ENCODE peak calls at places on chromosomes 5 and 9, in eight cellular contexts. One of them, this sample, is unnamed.

GRCh38 chr5:74072646-74073045 is 446.6 kb downstream of the ARHGEF28 start:
- DNase-seq in HAP-1: no peak
- DNase-seq in adipocyte: no peak
- DNase-seq in astrocyte: no peak
- DNase-seq in left ventricle myocardium inferior: no peak
- DNase-seq in uterus: no peak
- DNase-seq in naive thymus-derived CD4-positive, alpha-beta T cell: no peak
- DNase-seq in CD8-positive, alpha-beta T cell: no peak
- DNase-seq in this sample: no peak

GRCh38 chr5:158234323-158235158 is 375.6 kb upstream of the CLINT1 start:
- DNase-seq in HAP-1: no peak
- DNase-seq in adipocyte: peak; percentile 15
- DNase-seq in astrocyte: peak; percentile 5
- DNase-seq in left ventricle myocardium inferior: no peak
- DNase-seq in uterus: no peak
- DNase-seq in naive thymus-derived CD4-positive, alpha-beta T cell: peak; percentile 29
- DNase-seq in CD8-positive, alpha-beta T cell: no peak
- DNase-seq in this sample: no peak

GRCh38 chr5:167634432-167634831 is 657.0 kb upstream of the WWC1 start:
- DNase-seq in HAP-1: no peak
- DNase-seq in adipocyte: peak; percentile 68
- DNase-seq in astrocyte: peak; percentile 91
- DNase-seq in left ventricle myocardium inferior: no peak
- DNase-seq in uterus: no peak
- DNase-seq in naive thymus-derived CD4-positive, alpha-beta T cell: no peak
- DNase-seq in CD8-positive, alpha-beta T cell: no peak
- DNase-seq in this sample: no peak

GRCh38 chr5:122515709-122516431 is 203.8 kb downstream of the SNCAIP start:
- DNase-seq in HAP-1: peak; percentile 83
- DNase-seq in adipocyte: peak; percentile 92
- DNase-seq in astrocyte: peak; percentile 52
- DNase-seq in left ventricle myocardium inferior: no peak
- DNase-seq in uterus: peak; percentile 28
- DNase-seq in naive thymus-derived CD4-positive, alpha-beta T cell: no peak
- DNase-seq in CD8-positive, alpha-beta T cell: no peak
- DNase-seq in this sample: peak; percentile 69

GRCh38 chr9:91034976-91035824 is 233.6 kb downstream of the SYK start:
- DNase-seq in HAP-1: no peak
- DNase-seq in adipocyte: no peak
- DNase-seq in astrocyte: no peak
- DNase-seq in left ventricle myocardium inferior: no peak
- DNase-seq in uterus: peak; percentile 11
- DNase-seq in naive thymus-derived CD4-positive, alpha-beta T cell: no peak
- DNase-seq in CD8-positive, alpha-beta T cell: no peak
- DNase-seq in this sample: no peak

GRCh38 chr5:72204946-72205345 is 97.7 kb downstream of the MAP1B start:
- DNase-seq in HAP-1: no peak
- DNase-seq in adipocyte: peak; percentile 32
- DNase-seq in astrocyte: peak; percentile 39
- DNase-seq in left ventricle myocardium inferior: no peak
- DNase-seq in uterus: no peak
- DNase-seq in naive thymus-derived CD4-positive, alpha-beta T cell: no peak
- DNase-seq in CD8-positive, alpha-beta T cell: no peak
- DNase-seq in this sample: no peak

GRCh38 chr9:98927724-98928123 is 16.0 kb upstream of the COL15A1 start:
- DNase-seq in HAP-1: no peak
- DNase-seq in adipocyte: no peak
- DNase-seq in astrocyte: no peak
- DNase-seq in left ventricle myocardium inferior: no peak
- DNase-seq in uterus: no peak
- DNase-seq in naive thymus-derived CD4-positive, alpha-beta T cell: no peak
- DNase-seq in CD8-positive, alpha-beta T cell: no peak
- DNase-seq in this sample: no peak

GRCh38 chr9:113901196-113901818 is 25.2 kb downstream of the ZNF618 start:
- DNase-seq in HAP-1: no peak
- DNase-seq in adipocyte: no peak
- DNase-seq in astrocyte: no peak
- DNase-seq in left ventricle myocardium inferior: no peak
- DNase-seq in uterus: no peak
- DNase-seq in naive thymus-derived CD4-positive, alpha-beta T cell: no peak
- DNase-seq in CD8-positive, alpha-beta T cell: no peak
- DNase-seq in this sample: no peak

GRCh38 chr5:67243944-67244343 is 47.3 kb upstream of the CD180 start:
- DNase-seq in HAP-1: no peak
- DNase-seq in adipocyte: no peak
- DNase-seq in astrocyte: no peak
- DNase-seq in left ventricle myocardium inferior: no peak
- DNase-seq in uterus: no peak
- DNase-seq in naive thymus-derived CD4-positive, alpha-beta T cell: no peak
- DNase-seq in CD8-positive, alpha-beta T cell: no peak
- DNase-seq in this sample: no peak

GRCh38 chr9:97322105-97322504 is 14.6 kb downstream of the CCDC180 start:
- DNase-seq in HAP-1: no peak
- DNase-seq in adipocyte: no peak
- DNase-seq in astrocyte: no peak
- DNase-seq in left ventricle myocardium inferior: no peak
- DNase-seq in uterus: no peak
- DNase-seq in naive thymus-derived CD4-positive, alpha-beta T cell: no peak
- DNase-seq in CD8-positive, alpha-beta T cell: no peak
- DNase-seq in this sample: no peak

GRCh38 chr9:101977614-101978210 is 239.3 kb upstream of the GRIN3A start:
- DNase-seq in HAP-1: peak; percentile 33
- DNase-seq in adipocyte: peak; percentile 47
- DNase-seq in astrocyte: no peak
- DNase-seq in left ventricle myocardium inferior: no peak
- DNase-seq in uterus: no peak
- DNase-seq in naive thymus-derived CD4-positive, alpha-beta T cell: peak; percentile 5
- DNase-seq in CD8-positive, alpha-beta T cell: no peak
- DNase-seq in this sample: no peak

GRCh38 chr5:41772785-41773442 is 97.3 kb downstream of the OXCT1 start:
- DNase-seq in HAP-1: no peak
- DNase-seq in adipocyte: no peak
- DNase-seq in astrocyte: no peak
- DNase-seq in left ventricle myocardium inferior: no peak
- DNase-seq in uterus: no peak
- DNase-seq in naive thymus-derived CD4-positive, alpha-beta T cell: no peak
- DNase-seq in CD8-positive, alpha-beta T cell: no peak
- DNase-seq in this sample: no peak

GRCh38 chr9:134932656-134933055 is 14.9 kb upstream of the FCN1 start:
- DNase-seq in HAP-1: no peak
- DNase-seq in adipocyte: no peak
- DNase-seq in astrocyte: no peak
- DNase-seq in left ventricle myocardium inferior: no peak
- DNase-seq in uterus: no peak
- DNase-seq in naive thymus-derived CD4-positive, alpha-beta T cell: no peak
- DNase-seq in CD8-positive, alpha-beta T cell: no peak
- DNase-seq in this sample: no peak

GRCh38 chr5:150710165-150710564 is 9.3 kb upstream of the RBM22 start:
- DNase-seq in HAP-1: no peak
- DNase-seq in adipocyte: peak; percentile 5
- DNase-seq in astrocyte: no peak
- DNase-seq in left ventricle myocardium inferior: no peak
- DNase-seq in uterus: no peak
- DNase-seq in naive thymus-derived CD4-positive, alpha-beta T cell: peak; percentile 20
- DNase-seq in CD8-positive, alpha-beta T cell: no peak
- DNase-seq in this sample: no peak

DNA sequence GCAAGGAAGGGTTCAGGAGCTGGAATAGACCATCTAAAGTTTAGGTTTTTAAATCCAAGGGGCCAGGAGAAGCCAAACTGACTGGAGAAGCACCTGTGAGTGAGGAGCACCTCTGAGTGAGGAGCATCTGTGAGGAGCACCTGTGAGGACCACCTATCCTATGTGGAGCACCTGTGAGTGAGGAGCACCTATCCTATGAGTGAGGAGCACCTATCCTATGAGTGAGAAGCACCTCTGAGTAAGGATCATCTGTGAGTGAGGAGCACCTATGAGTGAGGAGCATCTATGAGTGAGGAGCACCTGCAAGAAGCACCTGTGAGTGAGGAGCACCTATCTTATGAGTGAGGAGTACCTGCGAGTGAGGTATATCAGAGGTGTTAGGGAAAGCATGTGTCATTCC is 8.0 kb upstream of the OR1Q1 start:
- DNase-seq in HAP-1: no peak
- DNase-seq in adipocyte: no peak
- DNase-seq in astrocyte: no peak
- DNase-seq in left ventricle myocardium inferior: no peak
- DNase-seq in uterus: no peak
- DNase-seq in naive thymus-derived CD4-positive, alpha-beta T cell: no peak
- DNase-seq in CD8-positive, alpha-beta T cell: no peak
- DNase-seq in this sample: no peak
- H3K9me3 ChIP-seq in HAP-1: no peaks in the 10 kb centered on the region
- H3K9me3 ChIP-seq in adipocyte: peaks cover 3% of the 10 kb centered on the region
- H3K9me3 ChIP-seq in astrocyte: no peaks in the 10 kb centered on the region
- H3K9me3 ChIP-seq in left ventricle myocardium inferior: peaks cover 6% of the 10 kb centered on the region
- H3K9me3 ChIP-seq in uterus: no peaks in the 10 kb centered on the region
- H3K9me3 ChIP-seq in naive thymus-derived CD4-positive, alpha-beta T cell: no peaks in the 10 kb centered on the region
- H3K9me3 ChIP-seq in CD8-positive, alpha-beta T cell: no peaks in the 10 kb centered on the region
- H3K9me3 ChIP-seq in this sample: no peaks in the 10 kb centered on the region

DNA sequence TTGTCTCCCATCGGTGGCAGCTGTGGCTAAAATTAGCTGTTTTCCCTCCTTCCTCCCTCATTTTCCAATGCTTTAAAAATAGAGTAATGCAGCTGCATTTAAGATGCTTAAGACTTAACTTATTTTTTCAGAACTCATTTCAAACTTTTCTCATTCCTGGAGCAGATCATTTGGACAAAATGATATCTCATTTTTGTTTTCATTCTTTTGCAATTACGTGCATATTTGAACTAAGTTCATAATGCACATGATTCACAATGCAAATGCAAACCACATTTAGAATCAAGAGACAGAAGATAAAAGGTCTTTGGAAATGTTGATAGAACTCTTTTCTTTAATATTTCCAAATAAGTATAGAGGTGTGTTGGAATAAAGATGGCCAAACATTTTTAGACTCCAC is 14.7 kb downstream of the HSPB3 start:
- DNase-seq in HAP-1: no peak
- DNase-seq in adipocyte: peak; percentile 74
- DNase-seq in astrocyte: peak; percentile 44
- DNase-seq in left ventricle myocardium inferior: no peak
- DNase-seq in uterus: no peak
- DNase-seq in naive thymus-derived CD4-positive, alpha-beta T cell: no peak
- DNase-seq in CD8-positive, alpha-beta T cell: no peak
- DNase-seq in this sample: no peak
- H3K4me3 ChIP-seq in HAP-1: no peak overlapping the region
- H3K4me3 ChIP-seq in adipocyte: peak overlapping the region; percentile 77
- H3K4me3 ChIP-seq in astrocyte: peak overlapping the region; percentile 18
- H3K4me3 ChIP-seq in left ventricle myocardium inferior: peak overlapping the region; percentile 50
- H3K4me3 ChIP-seq in uterus: peak overlapping the region; percentile 15
- H3K4me3 ChIP-seq in naive thymus-derived CD4-positive, alpha-beta T cell: no peak overlapping the region
- H3K4me3 ChIP-seq in CD8-positive, alpha-beta T cell: no peak overlapping the region
- H3K4me3 ChIP-seq in this sample: peak overlapping the region; percentile 33

GRCh38 chr9:137989999-137990715 is 112.6 kb downstream of the CACNA1B start:
- DNase-seq in HAP-1: no peak
- DNase-seq in adipocyte: no peak
- DNase-seq in astrocyte: no peak
- DNase-seq in left ventricle myocardium inferior: no peak
- DNase-seq in uterus: no peak
- DNase-seq in naive thymus-derived CD4-positive, alpha-beta T cell: no peak
- DNase-seq in CD8-positive, alpha-beta T cell: peak; percentile 5
- DNase-seq in this sample: peak; percentile 28
- H3K9me3 ChIP-seq in HAP-1: no peaks in the 10 kb centered on the region
- H3K9me3 ChIP-seq in adipocyte: peaks cover 3% of the 10 kb centered on the region
- H3K9me3 ChIP-seq in astrocyte: peaks cover 10% of the 10 kb centered on the region
- H3K9me3 ChIP-seq in left ventricle myocardium inferior: no peaks in the 10 kb centered on the region
- H3K9me3 ChIP-seq in uterus: no peaks in the 10 kb centered on the region
- H3K9me3 ChIP-seq in naive thymus-derived CD4-positive, alpha-beta T cell: no peaks in the 10 kb centered on the region
- H3K9me3 ChIP-seq in CD8-positive, alpha-beta T cell: no peaks in the 10 kb centered on the region
- H3K9me3 ChIP-seq in this sample: no peaks in the 10 kb centered on the region

GRCh38 chr5:145854651-145855258 is 18.1 kb downstream of the GRXCR2 start:
- DNase-seq in HAP-1: no peak
- DNase-seq in adipocyte: peak; percentile 64
- DNase-seq in astrocyte: peak; percentile 84
- DNase-seq in left ventricle myocardium inferior: no peak
- DNase-seq in uterus: no peak
- DNase-seq in naive thymus-derived CD4-positive, alpha-beta T cell: no peak
- DNase-seq in CD8-positive, alpha-beta T cell: no peak
- DNase-seq in this sample: no peak

GRCh38 chr5:145853952-145854351 is 18.8 kb upstream of the PRELID2 start:
- DNase-seq in HAP-1: no peak
- DNase-seq in adipocyte: no peak
- DNase-seq in astrocyte: no peak
- DNase-seq in left ventricle myocardium inferior: no peak
- DNase-seq in uterus: no peak
- DNase-seq in naive thymus-derived CD4-positive, alpha-beta T cell: no peak
- DNase-seq in CD8-positive, alpha-beta T cell: no peak
- DNase-seq in this sample: no peak

GRCh38 chr5:145852990-145853389 is 17.8 kb upstream of the PRELID2 start:
- DNase-seq in HAP-1: no peak
- DNase-seq in adipocyte: no peak
- DNase-seq in astrocyte: no peak
- DNase-seq in left ventricle myocardium inferior: no peak
- DNase-seq in uterus: no peak
- DNase-seq in naive thymus-derived CD4-positive, alpha-beta T cell: no peak
- DNase-seq in CD8-positive, alpha-beta T cell: no peak
- DNase-seq in this sample: no peak

GRCh38 chr5:145856285-145856818 is 16.5 kb downstream of the GRXCR2 start:
- DNase-seq in HAP-1: no peak
- DNase-seq in adipocyte: no peak
- DNase-seq in astrocyte: peak; percentile 79
- DNase-seq in left ventricle myocardium inferior: peak; percentile 30
- DNase-seq in uterus: peak; percentile 48
- DNase-seq in naive thymus-derived CD4-positive, alpha-beta T cell: no peak
- DNase-seq in CD8-positive, alpha-beta T cell: no peak
- DNase-seq in this sample: peak; percentile 72

DNA sequence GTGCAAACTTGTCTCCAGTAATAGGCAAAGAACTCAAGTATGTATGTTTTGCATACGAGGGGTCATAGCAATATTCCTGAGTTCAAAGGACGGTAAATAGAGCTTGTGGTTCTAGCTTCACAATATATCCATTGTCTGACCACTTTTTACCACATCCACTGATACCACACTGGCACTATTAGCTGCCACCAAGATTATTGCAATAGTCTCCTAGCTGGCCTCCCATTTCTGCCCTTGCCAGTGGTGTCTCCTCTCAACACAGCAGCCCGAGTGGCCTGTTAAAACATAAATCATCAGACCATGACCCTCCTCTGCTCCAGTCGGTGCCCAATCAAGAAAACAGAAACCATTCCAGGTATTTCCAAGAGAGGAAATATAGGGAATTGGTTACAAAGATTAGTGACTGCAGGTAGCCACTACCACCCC is 17.0 kb downstream of the GRXCR2 start:
- DNase-seq in HAP-1: no peak
- DNase-seq in adipocyte: no peak
- DNase-seq in astrocyte: no peak
- DNase-seq in left ventricle myocardium inferior: no peak
- DNase-seq in uterus: no peak
- DNase-seq in naive thymus-derived CD4-positive, alpha-beta T cell: no peak
- DNase-seq in CD8-positive, alpha-beta T cell: no peak
- DNase-seq in this sample: no peak
- H3K4me3 ChIP-seq in HAP-1: no peak overlapping the region
- H3K4me3 ChIP-seq in adipocyte: peak overlapping the region; percentile 34
- H3K4me3 ChIP-seq in astrocyte: no peak overlapping the region
- H3K4me3 ChIP-seq in left ventricle myocardium inferior: peak overlapping the region; percentile 60
- H3K4me3 ChIP-seq in uterus: peak overlapping the region; percentile 37
- H3K4me3 ChIP-seq in naive thymus-derived CD4-positive, alpha-beta T cell: no peak overlapping the region
- H3K4me3 ChIP-seq in CD8-positive, alpha-beta T cell: no peak overlapping the region
- H3K4me3 ChIP-seq in this sample: peak overlapping the region; percentile 62